ENCODE peak calls at places on chromosomes 13 and 19, in five cellular contexts. One of them, this sample, is unnamed.

GRCh38 chr13:20610006-20610405 is 43.0 kb downstream of the IFT88 start:
- DNase-seq in A549: no peak
- DNase-seq in HepG2: no peak
- DNase-seq in upper lobe of left lung: no peak
- DNase-seq in stomach: no peak
- DNase-seq in this sample: no peak

GRCh38 chr19:44752123-44752815 is 3.8 kb downstream of the BCL3 start:
- DNase-seq in HepG2: no peak
- DNase-seq in upper lobe of left lung: no peak
- DNase-seq in stomach: no peak
- DNase-seq in A549: peak
- DNase-seq in this sample: no peak

GRCh38 chr19:7507884-7508283 is 8.0 kb upstream of the ZNF358 start:
- DNase-seq in stomach: peak
- DNase-seq in A549: peak
- DNase-seq in upper lobe of left lung: peak
- DNase-seq in HepG2: peak
- DNase-seq in this sample: peak

GRCh38 chr13:63501702-63502101 is 2086.1 kb upstream of the PCDH20 start:
- DNase-seq in HepG2: no peak
- DNase-seq in A549: no peak
- DNase-seq in upper lobe of left lung: no peak
- DNase-seq in stomach: no peak
- DNase-seq in this sample: no peak

GRCh38 chr19:30519607-30520205 is 147.5 kb downstream of the ZNF536 start:
- DNase-seq in HepG2: no peak
- DNase-seq in A549: no peak
- DNase-seq in upper lobe of left lung: no peak
- DNase-seq in stomach: no peak
- DNase-seq in this sample: no peak

GRCh38 chr13:43285891-43286602 is 262.7 kb downstream of the DNAJC15 start:
- DNase-seq in HepG2: no peak
- DNase-seq in A549: no peak
- DNase-seq in upper lobe of left lung: no peak
- DNase-seq in stomach: no peak
- DNase-seq in this sample: no peak

GRCh38 chr19:10551698-10552301 is 8.1 kb downstream of the ATG4D start:
- DNase-seq in stomach: peak
- DNase-seq in HepG2: no peak
- DNase-seq in upper lobe of left lung: peak
- DNase-seq in A549: peak
- DNase-seq in this sample: peak

GRCh38 chr19:54470991-54471782 is 1.9 kb downstream of the CDC42EP5 start:
- DNase-seq in stomach: peak
- DNase-seq in upper lobe of left lung: peak
- DNase-seq in HepG2: no peak
- DNase-seq in A549: no peak
- DNase-seq in this sample: peak

GRCh38 chr13:62193919-62194318 is 778.3 kb upstream of the PCDH20 start:
- DNase-seq in stomach: no peak
- DNase-seq in A549: no peak
- DNase-seq in upper lobe of left lung: no peak
- DNase-seq in HepG2: no peak
- DNase-seq in this sample: no peak

GRCh38 chr19:9991425-9992191 is 18.7 kb downstream of the COL5A3 start:
- DNase-seq in upper lobe of left lung: no peak
- DNase-seq in A549: no peak
- DNase-seq in stomach: no peak
- DNase-seq in HepG2: no peak
- DNase-seq in this sample: no peak

GRCh38 chr13:28138756-28139470 is 568 bp downstream of the PAN3 start:
- DNase-seq in A549: peak
- DNase-seq in HepG2: peak
- DNase-seq in upper lobe of left lung: peak
- DNase-seq in stomach: peak
- DNase-seq in this sample: peak

GRCh38 chr13:28137556-28137955 is 789 bp upstream of the PAN3 start:
- DNase-seq in A549: no peak
- DNase-seq in stomach: no peak
- DNase-seq in HepG2: no peak
- DNase-seq in upper lobe of left lung: no peak
- DNase-seq in this sample: no peak

GRCh38 chr13:28140433-28141125 is 2.2 kb downstream of the PAN3 start:
- DNase-seq in A549: no peak
- DNase-seq in stomach: no peak
- DNase-seq in upper lobe of left lung: no peak
- DNase-seq in HepG2: no peak
- DNase-seq in this sample: no peak

GRCh38 chr13:28138012-28138755 is at the start of gene PAN3:
- DNase-seq in HepG2: peak
- DNase-seq in stomach: peak
- DNase-seq in upper lobe of left lung: peak
- DNase-seq in A549: peak
- DNase-seq in this sample: peak

GRCh38 chr13:28136916-28137315 is 1.4 kb upstream of the PAN3 start:
- DNase-seq in stomach: no peak
- DNase-seq in A549: no peak
- DNase-seq in upper lobe of left lung: no peak
- DNase-seq in HepG2: no peak
- DNase-seq in this sample: no peak
- TF ChIP-seq POLR2A in stomach: no peak
- TF ChIP-seq POLR2A in A549: no peak
- TF ChIP-seq POLR2A in upper lobe of left lung: no peak
- TF ChIP-seq POLR2A in HepG2: no peak
- TF ChIP-seq POLR2A in this sample: no peak

DNA sequence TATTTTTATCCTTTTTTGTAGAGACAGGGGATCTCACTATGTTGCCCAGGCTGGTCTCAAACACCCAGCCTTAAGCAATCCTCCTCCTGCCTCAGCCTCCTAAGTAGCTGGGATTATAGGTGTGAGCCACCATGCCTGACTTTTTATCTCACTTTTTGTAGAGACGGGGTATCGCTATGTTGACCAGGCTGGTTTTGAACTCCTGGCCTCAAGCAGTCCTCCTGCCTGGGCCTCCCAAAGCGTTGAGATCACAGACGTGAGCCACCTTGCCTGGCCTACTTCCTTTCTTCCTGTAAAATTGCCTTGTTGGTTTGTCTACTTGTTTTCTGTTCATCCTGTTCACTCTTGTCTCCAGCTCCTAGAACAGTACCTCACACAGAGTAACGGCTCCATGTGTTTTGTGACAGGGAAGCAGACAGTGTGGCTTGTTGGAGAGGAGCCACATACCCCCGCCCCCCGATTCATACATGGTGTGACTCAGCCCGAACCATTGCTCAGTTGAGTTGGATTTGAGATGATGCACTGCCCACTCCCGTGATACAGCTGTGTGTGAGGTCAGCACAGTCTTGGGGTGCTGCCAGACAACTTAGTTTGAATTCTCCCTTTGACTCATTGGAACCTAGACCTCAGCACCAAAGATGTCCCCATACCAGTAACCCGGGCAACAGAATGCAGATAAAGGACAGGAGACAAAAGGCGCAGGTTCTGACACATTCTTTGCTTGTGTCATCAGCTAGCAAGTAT is 34.2 kb downstream of the GPR42 start:
- DNase-seq in HepG2: peak
- DNase-seq in upper lobe of left lung: no peak
- DNase-seq in stomach: peak
- DNase-seq in A549: peak
- DNase-seq in this sample: peak
- TF ChIP-seq EP300 in HepG2: no peak
- TF ChIP-seq EP300 in upper lobe of left lung: no peak
- TF ChIP-seq EP300 in stomach: no peak
- TF ChIP-seq EP300 in A549: no peak
- TF ChIP-seq EP300 in this sample: no peak

DNA sequence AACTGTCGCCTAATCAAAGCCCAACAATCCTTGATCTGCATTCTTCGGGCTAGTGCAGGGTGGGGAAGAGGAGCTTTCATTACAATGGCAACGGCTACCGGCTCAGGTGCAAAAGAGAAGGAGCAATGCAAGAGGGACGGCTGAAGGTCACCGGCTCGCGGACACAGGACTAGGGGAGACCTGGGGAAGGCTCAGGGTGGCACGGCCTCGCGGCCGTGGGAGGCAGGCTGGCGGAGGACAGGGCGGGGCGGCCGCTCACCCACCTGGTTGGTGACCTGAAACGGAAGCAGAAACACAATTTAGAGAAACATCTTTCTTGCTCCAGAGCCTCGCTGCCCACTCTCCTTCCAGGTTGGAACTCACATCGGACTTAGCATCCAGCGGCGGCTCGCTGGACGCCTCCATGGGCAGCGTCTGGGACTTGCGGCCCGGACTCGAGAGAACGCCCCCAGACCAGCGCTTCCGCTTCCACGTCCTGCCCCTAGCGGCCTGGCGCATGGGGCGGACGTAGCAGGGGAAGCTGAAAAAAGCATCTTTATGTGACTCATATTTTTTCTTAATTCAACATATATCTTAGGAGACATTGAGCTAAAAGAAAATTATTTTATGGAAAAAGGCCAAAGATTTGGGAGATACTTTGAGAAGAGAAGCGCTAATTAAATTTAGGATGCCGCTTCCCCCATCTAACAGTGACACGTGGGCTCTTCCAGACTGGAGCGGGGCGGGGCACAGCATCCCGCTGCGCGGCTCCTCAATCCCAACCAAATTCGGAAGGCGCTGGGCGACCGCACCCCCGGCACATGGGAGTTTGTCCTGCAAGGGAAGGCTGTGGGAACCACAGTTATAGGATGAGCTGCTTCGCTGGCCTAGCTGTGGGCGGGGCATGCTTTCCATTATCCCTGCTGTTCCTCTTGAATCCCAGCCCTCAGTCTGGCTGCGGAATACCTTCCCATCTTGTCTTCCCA is at the start of gene COMMD6:
- DNase-seq in upper lobe of left lung: peak
- DNase-seq in stomach: peak
- DNase-seq in HepG2: peak
- DNase-seq in A549: peak
- DNase-seq in this sample: peak
- TF ChIP-seq POLR2A in upper lobe of left lung: no peak
- TF ChIP-seq POLR2A in stomach: no peak
- TF ChIP-seq POLR2A in HepG2: peak
- TF ChIP-seq POLR2A in A549: peak
- TF ChIP-seq POLR2A in this sample: peak

DNA sequence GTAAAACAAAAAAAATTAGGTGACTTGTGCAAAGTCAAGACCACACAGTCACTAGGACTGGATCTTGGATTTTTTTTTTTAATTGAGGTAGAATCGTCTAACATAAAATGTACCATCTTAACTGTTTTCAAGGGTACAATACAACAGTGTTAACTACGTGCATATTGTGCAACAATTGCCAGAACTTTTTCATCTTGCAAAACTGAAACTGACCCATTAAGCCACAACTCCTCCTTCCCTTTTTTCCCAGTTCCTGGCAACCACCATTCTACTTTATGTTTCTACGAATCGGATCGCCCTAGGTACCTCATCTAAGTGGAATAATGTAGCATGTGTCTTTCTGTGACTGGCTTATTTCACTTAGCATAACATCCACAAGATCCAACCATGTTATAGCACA is 37.5 kb upstream of the POMP start:
- DNase-seq in upper lobe of left lung: no peak
- DNase-seq in A549: no peak
- DNase-seq in HepG2: no peak
- DNase-seq in stomach: no peak
- DNase-seq in this sample: no peak
- TF ChIP-seq EP300 in upper lobe of left lung: no peak
- TF ChIP-seq EP300 in A549: no peak
- TF ChIP-seq EP300 in HepG2: no peak
- TF ChIP-seq EP300 in stomach: no peak
- TF ChIP-seq EP300 in this sample: no peak

GRCh38 chr19:51367565-51368365 is 1.0 kb downstream of the CLDND2 start:
- DNase-seq in A549: peak
- DNase-seq in stomach: peak
- DNase-seq in HepG2: peak
- DNase-seq in upper lobe of left lung: peak
- DNase-seq in this sample: peak

GRCh38 chr19:51366050-51366998 is at the start of gene ETFB:
- DNase-seq in stomach: peak
- DNase-seq in upper lobe of left lung: peak
- DNase-seq in A549: peak
- DNase-seq in HepG2: peak
- DNase-seq in this sample: peak

GRCh38 chr19:51368366-51369282 is at the start of gene CLDND2:
- DNase-seq in HepG2: no peak
- DNase-seq in A549: no peak
- DNase-seq in stomach: no peak
- DNase-seq in upper lobe of left lung: no peak
- DNase-seq in this sample: no peak

GRCh38 chr19:51365211-51366049 is 758 bp downstream of the ETFB start:
- DNase-seq in upper lobe of left lung: peak
- DNase-seq in A549: peak
- DNase-seq in stomach: peak
- DNase-seq in HepG2: peak
- DNase-seq in this sample: peak

GRCh38 chr19:51366999-51367564 is 894 bp upstream of the ETFB start:
- DNase-seq in upper lobe of left lung: peak
- DNase-seq in HepG2: no peak
- DNase-seq in stomach: peak
- DNase-seq in A549: no peak
- DNase-seq in this sample: peak
- TF ChIP-seq POLR2A in upper lobe of left lung: peak
- TF ChIP-seq POLR2A in HepG2: peak
- TF ChIP-seq POLR2A in stomach: no peak
- TF ChIP-seq POLR2A in A549: peak
- TF ChIP-seq POLR2A in this sample: peak

GRCh38 chr19:18306903-18307681 is 15.8 kb downstream of the LSM4 start:
- DNase-seq in upper lobe of left lung: no peak
- DNase-seq in HepG2: no peak
- DNase-seq in A549: no peak
- DNase-seq in stomach: no peak
- DNase-seq in this sample: no peak

GRCh38 chr19:18306209-18306902 is 16.5 kb downstream of the LSM4 start:
- DNase-seq in upper lobe of left lung: no peak
- DNase-seq in stomach: no peak
- DNase-seq in HepG2: no peak
- DNase-seq in A549: no peak
- DNase-seq in this sample: peak

GRCh38 chr19:18301718-18302111 is 20.3 kb upstream of the JUND start:
- DNase-seq in A549: no peak
- DNase-seq in upper lobe of left lung: no peak
- DNase-seq in stomach: no peak
- DNase-seq in HepG2: no peak
- DNase-seq in this sample: no peak

GRCh38 chr19:18304194-18304495 is 18.7 kb downstream of the LSM4 start:
- DNase-seq in A549: no peak
- DNase-seq in upper lobe of left lung: no peak
- DNase-seq in stomach: no peak
- DNase-seq in HepG2: no peak
- DNase-seq in this sample: no peak

GRCh38 chr19:18304496-18305312 is 18.2 kb downstream of the LSM4 start:
- DNase-seq in upper lobe of left lung: peak
- DNase-seq in HepG2: peak
- DNase-seq in A549: peak
- DNase-seq in stomach: peak
- DNase-seq in this sample: peak
- TF ChIP-seq EP300 in upper lobe of left lung: no peak
- TF ChIP-seq EP300 in HepG2: no peak
- TF ChIP-seq EP300 in A549: no peak
- TF ChIP-seq EP300 in stomach: no peak
- TF ChIP-seq EP300 in this sample: no peak

GRCh38 chr19:50817941-50818858 is 5.4 kb downstream of the KLK1 start:
- DNase-seq in stomach: peak
- DNase-seq in A549: peak
- DNase-seq in HepG2: no peak
- DNase-seq in upper lobe of left lung: peak
- DNase-seq in this sample: peak
- TF ChIP-seq POLR2A in stomach: no peak
- TF ChIP-seq POLR2A in A549: no peak
- TF ChIP-seq POLR2A in HepG2: no peak
- TF ChIP-seq POLR2A in upper lobe of left lung: no peak
- TF ChIP-seq POLR2A in this sample: peak

GRCh38 chr19:4014541-4015491 is 7.3 kb downstream of the PIAS4 start:
- DNase-seq in HepG2: no peak
- DNase-seq in A549: no peak
- DNase-seq in stomach: peak
- DNase-seq in upper lobe of left lung: peak
- DNase-seq in this sample: no peak
- TF ChIP-seq EP300 in HepG2: no peak
- TF ChIP-seq EP300 in A549: no peak
- TF ChIP-seq EP300 in stomach: no peak
- TF ChIP-seq EP300 in upper lobe of left lung: no peak
- TF ChIP-seq EP300 in this sample: no peak

This sample was measured in transverse colon.